ENCODE peak calls at places on chromosomes 13 and 19, in four cellular contexts. T is HepG2, M is K562, U is GM12878. V is an unnamed sample.

GRCh38 chr13:50529154-50529882 is 314.2 kb downstream of the DLEU7 start:
- DNase-seq in T (no peak), M (no peak), U (no peak), V (no peak)

GRCh38 chr19:19385900-19386339 is 19.6 kb upstream of the GATAD2A start:
- DNase-seq in T (no peak), M (no peak), U (no peak), V (peak; percentile 66)

GRCh38 chr13:98171806-98172569 is 5.1 kb downstream of the RNF113B start:
- DNase-seq in T (no peak), M (no peak), U (no peak), V (no peak)

GRCh38 chr19:3186377-3186688 is 603 bp downstream of the NCLN start:
- DNase-seq in T (no peak), M (no peak), U (no peak), V (peak; percentile 47)

GRCh38 chr13:40597735-40598365 is 68.6 kb downstream of the FOXO1 start:
- DNase-seq in T (no peak), M (no peak), U (no peak), V (peak; percentile 43)

GRCh38 chr13:107743523-107743922 is 471.8 kb downstream of the LIG4 start:
- DNase-seq in T (no peak), M (no peak), U (no peak), V (no peak)

GRCh38 chr13:102466836-102467235 is 65.0 kb upstream of the FGF14 start:
- DNase-seq in T (no peak), M (no peak), U (no peak), V (no peak)

GRCh38 chr13:28257305-28257704 is 119.0 kb downstream of the PAN3 start:
- DNase-seq in T (no peak), M (no peak), U (no peak), V (no peak)

GRCh38 chr19:50536662-50537305 is 23.1 kb upstream of the ASPDH start:
- DNase-seq in T (no peak), M (no peak), U (no peak), V (no peak)

GRCh38 chr19:48945415-48945814 is 9.3 kb upstream of the BAX start:
- DNase-seq in T (no peak), M (no peak), U (no peak), V (no peak)

GRCh38 chr13:111171629-111172028 is 56.5 kb downstream of the ARHGEF7 start:
- DNase-seq in T (peak; percentile 83), M (no peak), U (no peak), V (no peak)

GRCh38 chr13:35966024-35966423 is 165.2 kb downstream of the DCLK1 start:
- DNase-seq in T (no peak), M (no peak), U (no peak), V (no peak)

GRCh38 chr19:4521170-4521887 is 3.0 kb upstream of the PLIN4 start:
- DNase-seq in T (peak; percentile 60), M (no peak), U (no peak), V (no peak)

GRCh38 chr13:112325142-112325808 is 50.9 kb upstream of the SPACA7 start:
- DNase-seq in T (no peak), M (no peak), U (no peak), V (no peak)

GRCh38 chr19:55526216-55527196 is 10.4 kb downstream of the SBK2 start:
- DNase-seq in T (peak; percentile 31), M (no peak), U (no peak), V (peak; percentile 40)

GRCh38 chr19:49931293-49932040 is 2.2 kb upstream of the NUP62 start:
- DNase-seq in T (no peak), M (no peak), U (no peak), V (no peak)

GRCh38 chr19:7863157-7863970 is 10.8 kb downstream of the PRR36 start:
- DNase-seq in T (no peak), M (no peak), U (no peak), V (peak; percentile 64)

GRCh38 chr19:28878862-28879566 is 333.9 kb downstream of the UQCRFS1 start:
- DNase-seq in T (peak; percentile 52), M (peak; percentile 66), U (no peak), V (peak; percentile 94)

GRCh38 chr13:98822238-98822606 is 69.8 kb upstream of the SLC15A1 start:
- DNase-seq in T (no peak), M (no peak), U (no peak), V (no peak)

GRCh38 chr19:16470911-16471811 is 609 bp downstream of the EPS15L1 start:
- DNase-seq in T (no peak), M (no peak), U (no peak), V (peak; percentile 65)

GRCh38 chr19:33022472-33023116 is 42.1 kb downstream of the RHPN2 start:
- DNase-seq in T (no peak), M (no peak), U (no peak), V (peak; percentile 93)

GRCh38 chr13:99658266-99658991 is 157.2 kb downstream of the TM9SF2 start:
- DNase-seq in T (no peak), M (no peak), U (no peak), V (peak; percentile 80)

GRCh38 chr13:111429064-111429558 is 108.7 kb downstream of the TEX29 start:
- DNase-seq in T (peak; percentile 49), M (peak; percentile 41), U (no peak), V (peak; percentile 81)

GRCh38 chr13:113767366-113767765 is 8.3 kb downstream of the TMEM255B start:
- DNase-seq in T (no peak), M (no peak), U (no peak), V (no peak)

GRCh38 chr19:18416778-18417249 is 2.4 kb upstream of the SSBP4 start:
- DNase-seq in T (peak; percentile 70), M (peak; percentile 75), U (no peak), V (peak; percentile 93)

GRCh38 chr19:16258440-16258903 is 60.8 kb downstream of the AP1M1 start:
- DNase-seq in T (no peak), M (peak; percentile 100), U (no peak), V (no peak)

DNA sequence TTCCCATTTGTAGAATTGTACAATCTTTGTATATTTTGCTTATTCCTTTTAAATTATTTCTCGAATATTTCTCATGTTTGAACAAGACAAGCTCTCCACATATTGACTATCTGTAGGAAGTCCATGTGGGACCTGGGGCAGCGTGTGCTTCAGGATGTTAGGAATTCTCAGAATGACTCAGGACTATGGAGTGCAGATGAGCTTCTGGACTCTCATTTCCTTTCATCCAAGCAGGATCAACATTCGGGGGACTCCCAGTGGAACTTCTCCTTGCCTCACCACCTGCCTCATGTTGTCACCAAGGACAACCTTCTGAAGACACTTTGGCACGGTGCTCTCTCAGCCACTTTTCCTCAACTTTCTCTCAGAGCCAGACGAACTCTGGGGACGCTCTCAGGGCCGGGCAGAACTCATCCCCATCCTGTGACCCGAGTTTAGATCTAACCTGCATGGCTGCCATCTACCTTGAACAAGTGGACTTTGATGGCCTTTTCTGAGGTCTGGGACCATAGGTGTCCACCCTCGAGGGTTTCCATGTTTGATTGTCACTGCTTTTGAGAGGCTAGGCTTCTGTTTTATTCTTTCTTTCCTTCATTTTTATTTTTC is 441.7 kb downstream of the IRS2 start:
- DNase-seq in T (peak; percentile 10), M (no peak), U (no peak), V (no peak)
- H2AFZ ChIP-seq in T (no peak overlapping the region), M (no peak overlapping the region), U (no peak overlapping the region), V (peak overlapping the region; percentile 32)

GRCh38 chr13:62997038-62997619 is 1581.5 kb upstream of the PCDH20 start:
- DNase-seq in T (no peak), M (no peak), U (no peak), V (no peak)

DNA sequence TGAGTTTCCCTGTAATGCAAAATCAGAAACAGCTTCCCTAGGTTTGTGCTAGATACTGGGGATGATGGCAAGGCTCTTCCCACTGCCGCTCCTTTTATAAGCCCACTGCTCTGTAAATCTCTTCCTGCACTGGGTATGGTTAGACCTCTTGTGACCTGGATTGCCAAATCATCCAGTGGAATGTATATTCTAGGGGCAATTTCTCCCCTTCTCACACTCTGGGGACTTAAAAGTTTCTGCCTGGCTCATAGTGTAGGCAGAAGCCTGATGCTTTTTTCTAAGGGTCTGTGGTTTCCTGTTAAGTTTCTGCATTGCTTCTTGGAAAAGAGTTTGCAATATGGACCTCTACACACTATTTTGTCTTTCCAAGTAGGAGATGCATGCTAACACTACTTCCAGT is 1582.0 kb upstream of the PCDH20 start:
- DNase-seq in T (no peak), M (no peak), U (no peak), V (no peak)
- TF ChIP-seq JUNB in T (no peak), M (no peak), U (no peak), V (no peak)

GRCh38 chr13:69291292-69291906 is 816.2 kb upstream of the ATXN8OS start:
- DNase-seq in T (no peak), M (no peak), U (no peak), V (peak; percentile 19)
- H2AFZ ChIP-seq in T (no peak overlapping the region), M (no peak overlapping the region), U (no peak overlapping the region), V (peak overlapping the region; percentile 77)

DNA sequence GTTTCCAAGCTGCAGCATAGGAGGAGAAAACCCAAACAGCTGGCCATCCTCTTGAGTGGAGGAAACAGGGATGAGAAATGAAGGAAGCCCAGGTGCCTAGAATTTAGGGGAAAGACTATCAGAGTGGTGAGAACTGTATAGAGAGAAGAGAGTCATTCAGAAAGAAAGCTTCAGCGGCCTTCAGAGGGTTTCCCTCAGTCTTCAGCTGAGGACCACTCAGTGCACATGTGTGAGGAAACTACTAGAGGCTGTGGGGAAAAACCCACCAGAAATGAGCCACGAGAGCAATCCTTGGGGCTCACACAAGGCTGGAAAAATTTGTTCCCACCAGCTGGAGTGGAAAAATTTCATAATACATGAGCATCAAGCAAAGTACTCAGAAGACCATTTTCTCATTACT is 35.2 kb upstream of the CPB2 start:
- DNase-seq in T (no peak), M (no peak), U (no peak), V (no peak)
- TF ChIP-seq JUNB in T (no peak), M (no peak), U (no peak), V (no peak)

DNA sequence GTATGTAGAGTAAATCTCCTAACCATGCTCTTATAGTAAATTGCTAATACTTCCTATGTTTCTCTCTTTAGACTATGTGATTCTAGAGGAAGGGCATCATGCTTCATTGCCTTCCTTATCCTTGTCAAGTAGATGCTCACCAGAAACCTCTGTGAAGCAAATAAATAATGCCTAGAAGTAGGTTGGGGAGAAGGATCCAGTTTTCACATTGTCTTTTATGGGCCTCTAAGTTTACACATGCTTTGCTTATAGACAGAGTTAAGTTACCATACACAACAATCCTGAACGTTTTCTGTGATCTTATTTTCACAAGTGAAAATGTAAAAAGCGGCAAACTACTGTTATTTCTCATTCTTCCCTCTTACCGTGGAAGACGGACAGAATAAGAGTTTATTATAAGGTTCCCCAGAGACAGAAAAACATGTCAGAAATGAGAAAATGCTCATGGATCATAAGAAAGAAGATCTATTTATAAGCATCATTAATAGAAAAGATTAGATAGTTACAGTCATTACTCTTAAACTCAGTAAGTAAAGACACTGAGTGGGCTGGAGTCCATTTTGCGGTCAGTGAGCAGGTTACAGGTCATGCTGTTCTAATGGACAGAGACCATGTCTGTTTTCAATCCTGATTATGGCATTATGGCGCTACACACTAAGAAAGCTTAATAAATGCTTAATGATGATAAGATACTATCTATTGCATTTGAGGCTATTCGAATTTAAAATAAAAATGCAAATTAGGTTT is 723.9 kb downstream of the PCDH9 start:
- DNase-seq in T (no peak), M (no peak), U (no peak), V (no peak)
- H2AFZ ChIP-seq in T (no peak overlapping the region), M (no peak overlapping the region), U (no peak overlapping the region), V (no peak overlapping the region)

V was measured in GM23338.